ENCODE peak calls at places on chromosomes 5 and 9, in five cellular contexts. H is fibroblast of pulmonary artery, L is GM12865, O is lower leg skin, M is fibroblast of the aortic adventitia. I is an unnamed sample.

GRCh38 chr5:167261309-167262100 is 1029.9 kb upstream of the WWC1 start:
- DNase-seq in M (peak), L (peak), O (no peak), H (peak), I (peak)

GRCh38 chr5:75536694-75537360 is 25.1 kb downstream of the POLK start:
- DNase-seq in M (no peak), O (no peak), L (no peak), H (no peak), I (peak)

GRCh38 chr9:34929506-34930102 is 28.5 kb upstream of the PHF24 start:
- DNase-seq in O (no peak), M (peak), L (peak), H (peak), I (peak)

GRCh38 chr5:180869587-180869986 is 8.5 kb upstream of the ZFP62 start:
- DNase-seq in O (peak), M (peak), H (no peak), L (no peak), I (no peak)

GRCh38 chr5:73388371-73388684 is 60.2 kb downstream of the FOXD1 start:
- DNase-seq in M (peak), H (no peak), O (no peak), L (no peak), I (no peak)

GRCh38 chr5:74542477-74542876 is 98.1 kb downstream of the ENC1 start:
- DNase-seq in O (no peak), L (no peak), M (no peak), H (peak), I (peak)

GRCh38 chr5:33261305-33261704 is 179.5 kb upstream of the TARS1 start:
- DNase-seq in M (peak), O (no peak), L (no peak), H (peak), I (peak)

GRCh38 chr5:18281947-18282557 is 647.8 kb downstream of the TAF11L14 start:
- DNase-seq in H (peak), O (no peak), M (peak), L (peak), I (peak)

GRCh38 chr9:114156658-114157421 is 1.5 kb downstream of the COL27A1 start:
- DNase-seq in M (peak), L (no peak), H (peak), O (peak), I (peak)

GRCh38 chr5:25405850-25406249 is 761.1 kb upstream of the CDH10 start:
- DNase-seq in O (no peak), L (no peak), H (no peak), M (no peak), I (no peak)

DNA sequence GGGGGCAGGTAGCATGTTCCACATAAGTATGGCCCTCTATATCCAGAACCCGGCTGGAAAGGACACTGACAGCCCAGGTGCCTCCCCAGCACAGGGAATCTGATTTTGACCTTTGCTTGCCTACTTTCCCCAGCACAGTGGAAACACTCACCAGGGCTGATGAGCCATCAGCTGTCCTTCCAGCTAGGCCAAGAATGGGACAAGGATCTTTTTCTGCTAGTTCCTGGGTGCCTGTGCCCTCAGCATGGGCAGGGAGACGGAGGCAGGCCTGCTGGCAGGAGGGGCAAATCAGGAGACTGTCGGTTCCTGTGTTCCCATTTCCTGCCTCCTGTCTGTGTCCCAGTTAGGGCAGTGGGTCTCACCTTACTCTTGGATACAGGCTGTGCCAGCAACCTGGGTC is 1.1 kb downstream of the CYFIP2 start:
- DNase-seq in O (no peak), H (no peak), M (no peak), L (no peak), I (no peak)
- H3K4me3 ChIP-seq in O (no peak), H (no peak), M (no peak), L (peak), I (no peak)

GRCh38 chr9:116134981-116135380 is 18.6 kb upstream of the PAPPA start:
- DNase-seq in M (no peak), L (no peak), H (no peak), O (no peak), I (no peak)
- TF ChIP-seq CTCF in M (no peak), L (no peak), H (no peak), O (no peak), I (no peak)

GRCh38 chr9:105064248-105065118 is 136.5 kb upstream of the ABCA1 start:
- DNase-seq in M (peak), H (peak), L (peak), O (peak), I (peak)
- H3K4me3 ChIP-seq in M (no peak), H (no peak), L (no peak), O (no peak), I (no peak)

GRCh38 chr9:117535439-117535838 is 120.6 kb upstream of the ASTN2 start:
- DNase-seq in M (no peak), H (no peak), L (no peak), O (no peak), I (no peak)
- TF ChIP-seq CTCF in M (no peak), H (no peak), L (no peak), O (no peak), I (no peak)

GRCh38 chr5:161152415-161152814 is 300.4 kb upstream of the ATP10B start:
- DNase-seq in M (no peak), O (no peak), L (no peak), H (no peak), I (no peak)
- H3K4me3 ChIP-seq in M (no peak), O (no peak), L (no peak), H (no peak), I (no peak)

DNA sequence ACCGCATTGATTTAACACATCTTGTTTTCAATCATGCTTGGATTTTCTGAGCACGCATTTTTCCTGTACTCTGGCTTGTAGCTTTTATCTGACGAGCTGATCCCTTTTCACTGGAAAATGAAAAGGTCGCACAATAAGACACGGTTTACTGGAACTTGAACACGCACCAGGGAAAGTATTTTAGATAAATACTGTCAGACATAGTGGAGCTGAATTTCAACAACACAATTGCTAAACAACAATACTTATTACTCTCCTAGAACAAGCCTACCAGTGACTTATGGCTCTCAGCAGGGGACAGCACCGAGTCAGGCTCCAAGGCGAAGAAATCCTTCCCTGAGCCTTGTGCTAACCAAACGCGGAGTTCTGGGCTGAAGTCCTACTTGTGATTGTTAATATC is 359.8 kb downstream of the EBF1 start:
- DNase-seq in H (peak), O (no peak), L (no peak), M (peak), I (peak)
- TF ChIP-seq CTCF in H (peak), O (no peak), L (no peak), M (peak), I (peak)

DNA sequence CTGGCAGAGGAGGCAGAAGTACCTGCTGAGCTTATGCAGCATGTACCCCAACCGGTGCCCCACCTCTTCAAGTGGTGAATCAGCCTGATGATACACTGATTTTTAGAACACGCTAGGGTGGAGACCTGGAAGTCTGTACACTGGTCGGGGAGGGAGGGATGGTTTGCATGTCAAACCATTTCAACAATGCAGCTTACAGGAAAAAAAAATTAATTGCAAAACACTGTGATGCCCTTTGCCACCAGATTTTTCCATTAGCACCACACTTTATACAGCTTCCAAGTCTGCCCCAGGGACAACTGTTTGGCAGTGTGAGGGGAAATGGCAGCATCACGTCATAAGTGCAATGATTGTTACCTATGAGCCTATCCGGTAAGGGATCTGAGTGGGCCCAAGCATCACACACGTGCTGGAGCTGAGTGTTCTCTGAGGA is 155.1 kb upstream of the DMRT1 start:
- DNase-seq in H (peak), O (peak), M (peak), L (no peak), I (no peak)
- H3K4me3 ChIP-seq in H (no peak), O (no peak), M (peak), L (no peak), I (no peak)

GRCh38 chr9:111974092-111974681 is 77.6 kb downstream of the UGCG start:
- DNase-seq in O (peak), H (peak), M (peak), L (no peak), I (peak)

GRCh38 chr9:111980398-111980797 is 83.8 kb downstream of the UGCG start:
- DNase-seq in M (no peak), O (no peak), L (no peak), H (no peak), I (no peak)

GRCh38 chr9:111979561-111979960 is 82.9 kb downstream of the UGCG start:
- DNase-seq in O (no peak), M (no peak), L (no peak), H (no peak), I (no peak)

GRCh38 chr9:111978616-111979015 is 82.0 kb downstream of the UGCG start:
- DNase-seq in M (no peak), O (no peak), L (no peak), H (no peak), I (no peak)

DNA sequence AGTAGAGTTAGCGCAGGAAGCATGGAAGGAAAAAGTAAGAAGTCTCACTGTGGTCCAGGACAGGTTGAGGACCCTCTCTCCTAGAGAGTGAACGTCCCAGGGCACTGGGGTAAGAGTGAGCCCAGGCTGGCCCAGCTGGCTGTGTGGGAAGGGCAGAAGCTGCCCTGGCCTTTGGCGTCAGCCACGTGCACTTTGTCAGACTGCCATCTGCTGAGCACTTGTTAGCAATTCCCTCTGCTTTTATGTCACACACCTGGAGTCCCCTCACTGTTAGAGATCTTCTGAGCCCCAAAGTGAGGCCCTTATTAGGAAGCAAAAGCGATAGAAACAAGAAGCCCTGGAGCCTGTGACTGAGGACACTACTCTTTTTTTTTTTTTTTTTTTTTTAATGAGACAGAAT is 79.1 kb downstream of the UGCG start:
- DNase-seq in H (no peak), O (peak), M (no peak), L (peak), I (no peak)
- TF ChIP-seq CTCF in H (no peak), O (no peak), M (no peak), L (peak), I (no peak)

GRCh38 chr5:5144441-5144840 is 4.3 kb downstream of the ADAMTS16 start:
- DNase-seq in H (no peak), O (no peak), M (no peak), L (no peak), I (no peak)

GRCh38 chr5:5139358-5140050 is 626 bp upstream of the ADAMTS16 start:
- DNase-seq in H (no peak), O (no peak), M (no peak), L (no peak), I (no peak)

GRCh38 chr5:5140051-5141010 is at the start of gene ADAMTS16:
- DNase-seq in O (no peak), L (no peak), H (no peak), M (no peak), I (no peak)

GRCh38 chr5:5141625-5142527 is 1.7 kb downstream of the ADAMTS16 start:
- DNase-seq in H (peak), L (peak), O (no peak), M (peak), I (peak)

GRCh38 chr5:5141011-5141599 is 975 bp downstream of the ADAMTS16 start:
- DNase-seq in O (no peak), H (no peak), L (no peak), M (no peak), I (no peak)
- H3K4me3 ChIP-seq in O (no peak), H (no peak), L (no peak), M (no peak), I (no peak)

GRCh38 chr5:135835766-135836165 is 1.3 kb downstream of the SLC25A48 start:
- DNase-seq in L (no peak), H (no peak), M (no peak), O (peak), I (no peak)

GRCh38 chr5:135833521-135833920 is 942 bp upstream of the SLC25A48 start:
- DNase-seq in O (peak), M (no peak), L (no peak), H (no peak), I (no peak)

GRCh38 chr5:135832941-135833340 is 1.5 kb upstream of the SLC25A48 start:
- DNase-seq in M (no peak), L (no peak), O (no peak), H (no peak), I (no peak)

GRCh38 chr5:135833961-135834638 is 363 bp upstream of the SLC25A48 start:
- DNase-seq in M (peak), O (peak), H (peak), L (no peak), I (peak)

DNA sequence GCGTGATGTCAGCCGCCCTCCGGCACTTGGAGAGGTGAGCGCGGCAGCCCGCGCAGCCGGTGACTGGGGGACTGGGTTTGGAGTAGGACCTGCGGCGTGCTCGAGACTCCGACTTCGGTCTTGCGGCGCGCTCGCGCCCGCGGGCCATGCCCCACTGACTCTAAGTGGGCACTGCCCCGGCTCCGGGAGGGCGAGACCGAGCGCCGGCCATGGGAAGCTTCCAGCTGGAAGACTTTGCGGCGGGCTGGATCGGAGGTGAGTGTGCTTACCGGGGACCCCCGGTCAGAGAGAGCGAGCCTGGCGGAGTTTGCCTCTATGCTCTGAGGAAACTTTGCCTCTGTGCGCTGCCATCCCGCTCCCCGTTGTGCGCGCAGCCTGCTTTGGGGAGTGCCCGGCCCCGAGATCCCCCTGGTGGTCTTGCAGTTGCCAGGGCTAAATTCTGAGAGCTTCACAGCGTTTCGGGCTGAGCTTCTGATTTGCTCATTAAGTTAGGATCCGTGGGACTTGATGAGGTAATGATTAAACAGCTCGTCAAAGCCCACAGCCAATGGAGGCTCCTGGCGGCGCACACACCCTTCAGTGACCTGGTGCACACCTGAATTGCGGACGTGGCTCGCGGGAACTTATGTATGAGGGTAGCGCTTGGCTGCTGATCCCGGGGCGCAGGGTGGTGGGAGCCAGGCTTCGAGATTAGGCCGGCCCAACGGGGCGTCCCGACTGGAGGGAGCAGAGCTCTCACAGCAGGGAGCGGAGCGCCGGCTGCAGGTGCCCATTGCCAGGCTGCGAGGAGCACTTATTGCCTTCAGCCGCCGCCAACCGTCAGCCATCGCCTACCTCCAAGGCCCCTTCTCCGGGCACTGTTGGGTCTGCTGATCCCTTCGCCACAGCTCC is at the start of gene SLC25A48:
- DNase-seq in O (peak), M (no peak), H (no peak), L (peak), I (no peak)
- TF ChIP-seq CTCF in O (no peak), M (no peak), H (no peak), L (no peak), I (no peak)